ENCODE peak calls at places on chromosomes 4 and X, in four cellular contexts. K is GM12878, A is HL-60, Y is K562. J is an unnamed sample.
A peak's percentile ranks its signal among the peaks of the same experiment; 100 is the strongest.

GRCh38 chr4:41799126-41799525 is 50.6 kb upstream of the PHOX2B start:
- DNase-seq in Y (no peak), A (no peak), K (no peak), J (no peak)

GRCh38 chrX:23373129-23373804 is 38.6 kb downstream of the PTCHD1 start:
- DNase-seq in K (no peak), Y (no peak), A (no peak), J (no peak)

GRCh38 chr4:153269223-153269990 is 65.2 kb downstream of the TRIM2 start:
- DNase-seq in A (no peak), Y (no peak), K (no peak), J (no peak)

GRCh38 chr4:15436515-15436914 is 8.7 kb downstream of the C1QTNF7 start:
- DNase-seq in A (no peak), Y (no peak), K (no peak), J (no peak)

GRCh38 chr4:179719766-179720470 is 2277.7 kb upstream of the AGA start:
- DNase-seq in Y (no peak), K (no peak), A (no peak), J (no peak)

GRCh38 chr4:186820371-186820990 is 96.8 kb upstream of the FAT1 start:
- DNase-seq in A (no peak), Y (no peak), K (no peak), J (no peak)

GRCh38 chr4:13309751-13310150 is 174.4 kb downstream of the RAB28 start:
- DNase-seq in K (no peak), A (no peak), Y (no peak), J (no peak)

GRCh38 chrX:76433219-76433618 is 5.7 kb downstream of the MAGEE1 start:
- DNase-seq in K (no peak), A (no peak), Y (no peak), J (no peak)

GRCh38 chr4:117421706-117422105 is 336.3 kb upstream of the TRAM1L1 start:
- DNase-seq in A (no peak), K (no peak), Y (no peak), J (no peak)

GRCh38 chrX:69179380-69179911 is 14.2 kb upstream of the PJA1 start:
- DNase-seq in A (no peak), K (no peak), Y (no peak), J (no peak)

GRCh38 chrX:69177511-69178162 is 12.4 kb upstream of the PJA1 start:
- DNase-seq in K (no peak), Y (no peak), A (no peak), J (no peak)

GRCh38 chrX:69170319-69170718 is 5.1 kb upstream of the PJA1 start:
- DNase-seq in K (no peak), A (no peak), Y (no peak), J (no peak)

GRCh38 chrX:69178592-69178991 is 13.3 kb upstream of the PJA1 start:
- DNase-seq in Y (no peak), K (no peak), A (no peak), J (no peak)

DNA sequence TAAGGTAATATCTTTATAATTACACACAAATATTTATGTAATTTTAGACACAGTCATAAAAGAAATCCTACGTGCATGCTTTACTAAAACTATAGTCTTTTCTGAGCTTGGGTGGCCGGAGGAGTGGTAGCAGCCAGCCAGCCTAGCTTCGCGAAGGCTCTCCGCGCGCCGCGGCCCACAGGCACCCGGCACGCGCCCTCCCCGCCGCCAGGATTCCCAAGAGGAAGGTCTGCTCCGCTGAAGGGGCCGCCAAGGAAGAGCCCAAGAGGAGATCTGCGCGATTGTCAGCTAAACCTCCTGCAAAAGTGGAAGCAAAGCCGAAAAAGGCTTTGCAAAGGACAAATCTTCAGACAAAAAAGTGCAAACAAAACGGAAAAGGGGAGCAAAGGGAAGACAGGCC is 8.7 kb upstream of the PJA1 start:
- DNase-seq in Y (no peak), K (no peak), A (no peak), J (no peak)
- TF ChIP-seq SPI1 in Y (no peak), K (no peak), A (no peak), J (no peak)

DNA sequence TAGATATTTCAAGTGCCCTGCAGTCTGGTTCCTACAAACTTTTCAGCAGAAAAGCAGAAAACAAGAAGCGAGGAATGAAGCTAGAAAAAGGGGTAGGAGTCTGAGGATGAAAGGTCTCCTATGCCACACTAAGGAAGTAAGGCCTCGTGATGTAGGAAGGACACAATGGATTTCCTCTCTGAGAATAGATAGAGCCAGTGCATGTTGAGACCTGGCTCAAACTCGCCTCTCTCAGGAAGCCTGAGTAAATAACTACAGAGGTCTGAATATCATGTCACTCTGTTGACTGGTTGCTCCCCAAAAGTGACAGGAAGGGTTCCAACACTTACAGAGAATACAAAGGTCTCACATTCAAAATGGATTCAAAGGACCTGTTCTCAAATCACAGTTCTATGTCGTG is 93.3 kb downstream of the GRIA3 start:
- DNase-seq in K (no peak), A (no peak), Y (no peak), J (no peak)
- TF ChIP-seq SPI1 in K (no peak), A (no peak), Y (no peak), J (no peak)

GRCh38 chr4:124000233-124000632 is 603.6 kb downstream of the SPRY1 start:
- DNase-seq in Y (no peak), K (no peak), A (no peak), J (no peak)
- TF ChIP-seq SPI1 in Y (no peak), K (no peak), A (no peak), J (no peak)

GRCh38 chr4:7911044-7911578 is 28.6 kb downstream of the AFAP1 start:
- DNase-seq in Y (no peak), K (no peak), A (no peak), J (no peak)
- TF ChIP-seq SPI1 in Y (no peak), K (no peak), A (no peak), J (no peak)

DNA sequence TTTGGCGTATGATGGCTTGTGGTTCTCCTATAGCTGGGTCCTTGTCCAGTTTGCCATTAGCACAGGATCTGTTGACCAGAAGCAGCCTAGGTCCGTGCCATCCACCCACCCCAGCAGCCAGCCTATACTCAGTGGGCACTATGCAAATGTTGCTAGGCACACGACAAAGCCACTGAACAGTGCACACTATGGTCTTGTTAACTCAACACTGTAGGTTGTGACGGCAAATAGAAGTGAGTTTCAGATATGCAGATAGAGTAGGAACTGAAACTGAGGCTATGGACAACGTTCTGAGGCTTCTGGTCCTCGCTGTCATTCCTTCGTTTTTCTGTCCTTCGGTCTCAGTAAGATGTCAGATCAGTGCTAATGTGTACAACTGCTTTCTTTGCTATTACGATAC is 541.3 kb upstream of the TENM3 start:
- DNase-seq in K (no peak), A (no peak), Y (no peak), J (no peak)
- TF ChIP-seq SPI1 in K (peak; percentile 38), A (no peak), Y (no peak), J (peak; percentile 36)

GRCh38 chrX:130094712-130095111 is 15.6 kb downstream of the ELF4 start:
- DNase-seq in A (no peak), Y (no peak), K (no peak), J (no peak)

GRCh38 chrX:130086414-130087207 is 23.7 kb downstream of the ELF4 start:
- DNase-seq in A (peak; percentile 95), K (no peak), Y (no peak), J (no peak)

GRCh38 chrX:130093271-130093670 is 17.0 kb downstream of the ELF4 start:
- DNase-seq in A (no peak), K (no peak), Y (no peak), J (no peak)

GRCh38 chrX:130095249-130095648 is 15.0 kb downstream of the ELF4 start:
- DNase-seq in K (no peak), Y (no peak), A (no peak), J (no peak)

DNA sequence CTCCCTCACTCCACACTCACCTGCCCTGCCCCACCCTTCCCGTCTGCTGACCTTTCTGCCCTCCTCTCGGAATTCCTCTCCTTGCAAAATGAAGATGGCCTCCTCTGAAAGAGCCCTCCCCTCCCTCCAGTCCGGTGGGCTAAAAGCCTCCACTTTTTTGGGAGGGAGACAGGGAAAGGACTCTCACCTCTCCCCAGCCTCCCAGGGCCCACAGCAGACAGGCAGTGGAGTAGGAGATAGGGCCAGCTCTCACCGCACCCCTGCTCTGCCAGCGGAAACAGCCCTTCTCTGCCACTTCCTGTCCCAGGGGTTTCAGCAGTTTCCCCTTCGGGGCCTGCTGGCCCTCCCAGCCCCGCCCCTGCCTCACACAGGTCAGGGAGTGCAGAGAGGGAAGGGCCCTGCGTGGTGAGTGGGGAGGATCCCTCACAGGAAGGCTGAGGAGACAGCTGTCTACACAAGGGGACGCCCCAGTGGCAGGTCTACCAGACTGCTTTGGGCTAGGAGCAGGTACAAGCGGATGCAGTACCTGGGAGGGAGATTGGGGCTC is 18.2 kb downstream of the ELF4 start:
- DNase-seq in A (peak; percentile 95), K (peak; percentile 81), Y (peak; percentile 72), J (peak; percentile 78)
- TF ChIP-seq SPI1 in A (peak; percentile 51), K (peak; percentile 23), Y (peak; percentile 62), J (peak; percentile 33)

DNA sequence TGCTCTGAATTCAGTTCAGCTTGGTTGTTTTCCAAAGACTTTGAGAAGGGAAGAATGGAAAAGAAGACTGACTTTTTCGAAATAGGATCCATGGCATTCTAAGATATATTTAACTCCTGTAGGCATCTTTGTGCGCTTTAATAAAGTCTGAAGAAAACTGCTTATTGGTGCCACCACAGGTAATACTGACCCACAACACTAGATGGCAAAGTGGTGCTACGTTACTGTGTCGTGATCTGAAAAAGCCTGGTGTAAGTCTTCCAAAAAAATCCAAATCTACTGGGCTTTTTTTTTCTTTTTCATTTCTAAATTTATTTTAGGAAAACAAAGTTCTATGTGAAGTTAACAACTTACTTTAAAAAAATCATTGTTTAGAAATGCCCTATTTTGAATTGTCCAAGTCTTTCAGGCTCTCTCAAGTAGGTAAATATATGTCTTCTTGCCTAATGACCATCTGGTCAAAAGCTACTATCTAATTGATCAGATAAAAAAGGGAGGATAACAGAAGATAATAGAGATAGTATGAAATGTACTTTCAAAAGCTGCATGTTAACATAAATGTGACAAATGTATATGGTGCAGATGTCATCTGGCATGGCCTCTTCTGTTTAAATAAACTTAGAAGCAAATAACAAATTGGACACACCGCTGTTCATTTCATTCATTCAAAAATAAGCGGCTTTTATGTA is 47.0 kb upstream of the MID1IP1 start:
- DNase-seq in K (peak; percentile 31), Y (peak; percentile 39), A (peak; percentile 32), J (no peak)
- TF ChIP-seq SPI1 in K (no peak), Y (no peak), A (no peak), J (no peak)

GRCh38 chr4:152010680-152011079 is 249.9 kb upstream of the GATB start:
- DNase-seq in K (no peak), A (no peak), Y (no peak), J (no peak)

GRCh38 chr4:152004801-152005200 is 244.0 kb upstream of the GATB start:
- DNase-seq in A (no peak), K (no peak), Y (no peak), J (no peak)

GRCh38 chr4:152011469-152011868 is 250.7 kb upstream of the GATB start:
- DNase-seq in A (no peak), K (no peak), Y (no peak), J (no peak)

GRCh38 chr4:152007108-152007507 is 246.3 kb upstream of the GATB start:
- DNase-seq in A (no peak), Y (no peak), K (no peak), J (no peak)

DNA sequence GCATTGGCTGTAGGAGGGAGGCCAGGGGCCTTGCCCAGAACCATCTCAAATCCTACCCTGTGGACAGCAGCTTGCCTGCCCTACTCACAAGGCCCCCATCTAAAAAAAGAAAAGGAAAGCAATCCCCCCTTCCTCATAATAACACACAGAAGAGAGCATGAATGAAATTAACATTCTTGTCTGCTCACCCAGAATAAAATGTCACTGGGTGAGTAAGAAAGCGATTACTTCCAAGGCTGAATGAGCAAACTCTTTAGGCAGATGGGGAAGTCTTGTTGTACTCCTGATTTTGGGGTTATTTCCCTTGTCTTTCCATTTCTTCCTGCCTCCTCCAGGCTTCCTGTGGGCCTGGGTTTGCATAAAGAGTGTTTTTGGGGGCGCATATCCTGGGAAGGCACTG is 248.2 kb upstream of the GATB start:
- DNase-seq in Y (no peak), A (no peak), K (no peak), J (no peak)
- TF ChIP-seq SPI1 in Y (no peak), A (no peak), K (no peak), J (no peak)